ENCODE peak calls at places on chromosomes 2 and 18, in six cellular contexts. One of them, this sample, is unnamed.

GRCh38 chr2:158828378-158829136 is 33.4 kb downstream of the DAPL1 start:
- DNase-seq in right atrium auricular region: no peak
- DNase-seq in CD4-positive, CD25-positive, alpha-beta regulatory T cell: no peak
- DNase-seq in CD8-positive, alpha-beta memory T cell: no peak
- DNase-seq in cardiac muscle cell: no peak
- DNase-seq in hepatocyte: no peak
- DNase-seq in this sample: peak; percentile 70

GRCh38 chr18:75214766-75215515 is 4.3 kb downstream of the TSHZ1 start:
- DNase-seq in hepatocyte: peak; percentile 60
- DNase-seq in cardiac muscle cell: no peak
- DNase-seq in right atrium auricular region: no peak
- DNase-seq in CD4-positive, CD25-positive, alpha-beta regulatory T cell: no peak
- DNase-seq in CD8-positive, alpha-beta memory T cell: no peak
- DNase-seq in this sample: no peak

GRCh38 chr2:127664065-127664894 is 11.1 kb downstream of the LIMS2 start:
- DNase-seq in CD8-positive, alpha-beta memory T cell: no peak
- DNase-seq in cardiac muscle cell: no peak
- DNase-seq in right atrium auricular region: no peak
- DNase-seq in CD4-positive, CD25-positive, alpha-beta regulatory T cell: no peak
- DNase-seq in hepatocyte: no peak
- DNase-seq in this sample: no peak

GRCh38 chr2:160493227-160494028 is at the start of gene RBMS1:
- DNase-seq in right atrium auricular region: no peak
- DNase-seq in CD8-positive, alpha-beta memory T cell: peak; percentile 33
- DNase-seq in cardiac muscle cell: peak; percentile 85
- DNase-seq in hepatocyte: peak; percentile 83
- DNase-seq in CD4-positive, CD25-positive, alpha-beta regulatory T cell: peak; percentile 13
- DNase-seq in this sample: peak; percentile 49

GRCh38 chr2:151826737-151827157 is 1.5 kb downstream of the ARL5A start:
- DNase-seq in CD4-positive, CD25-positive, alpha-beta regulatory T cell: no peak
- DNase-seq in CD8-positive, alpha-beta memory T cell: no peak
- DNase-seq in right atrium auricular region: no peak
- DNase-seq in hepatocyte: no peak
- DNase-seq in cardiac muscle cell: peak; percentile 12
- DNase-seq in this sample: peak; percentile 34

GRCh38 chr2:236179653-236180500 is 11.7 kb upstream of the GBX2 start:
- DNase-seq in hepatocyte: no peak
- DNase-seq in right atrium auricular region: no peak
- DNase-seq in cardiac muscle cell: no peak
- DNase-seq in CD4-positive, CD25-positive, alpha-beta regulatory T cell: no peak
- DNase-seq in CD8-positive, alpha-beta memory T cell: no peak
- DNase-seq in this sample: no peak

GRCh38 chr2:8154270-8154669 is 527.6 kb upstream of the ID2 start:
- DNase-seq in cardiac muscle cell: no peak
- DNase-seq in CD8-positive, alpha-beta memory T cell: no peak
- DNase-seq in hepatocyte: no peak
- DNase-seq in right atrium auricular region: no peak
- DNase-seq in CD4-positive, CD25-positive, alpha-beta regulatory T cell: no peak
- DNase-seq in this sample: no peak

GRCh38 chr2:235132641-235133040 is 180.8 kb downstream of the SH3BP4 start:
- DNase-seq in hepatocyte: no peak
- DNase-seq in right atrium auricular region: no peak
- DNase-seq in CD4-positive, CD25-positive, alpha-beta regulatory T cell: no peak
- DNase-seq in cardiac muscle cell: no peak
- DNase-seq in CD8-positive, alpha-beta memory T cell: no peak
- DNase-seq in this sample: no peak

GRCh38 chr2:26630669-26631360 is 10.4 kb downstream of the CIB4 start:
- DNase-seq in right atrium auricular region: no peak
- DNase-seq in CD4-positive, CD25-positive, alpha-beta regulatory T cell: no peak
- DNase-seq in cardiac muscle cell: no peak
- DNase-seq in CD8-positive, alpha-beta memory T cell: no peak
- DNase-seq in hepatocyte: peak; percentile 65
- DNase-seq in this sample: no peak

GRCh38 chr18:45241982-45242565 is 373.2 kb upstream of the SLC14A2 start:
- DNase-seq in CD8-positive, alpha-beta memory T cell: no peak
- DNase-seq in CD4-positive, CD25-positive, alpha-beta regulatory T cell: no peak
- DNase-seq in hepatocyte: no peak
- DNase-seq in right atrium auricular region: no peak
- DNase-seq in cardiac muscle cell: no peak
- DNase-seq in this sample: no peak

GRCh38 chr2:85792783-85793441 is 39.1 kb downstream of the ATOH8 start:
- DNase-seq in right atrium auricular region: no peak
- DNase-seq in cardiac muscle cell: no peak
- DNase-seq in hepatocyte: no peak
- DNase-seq in CD8-positive, alpha-beta memory T cell: no peak
- DNase-seq in CD4-positive, CD25-positive, alpha-beta regulatory T cell: no peak
- DNase-seq in this sample: no peak

GRCh38 chr2:217905906-217906305 is 96.9 kb downstream of the TNS1 start:
- DNase-seq in right atrium auricular region: no peak
- DNase-seq in CD4-positive, CD25-positive, alpha-beta regulatory T cell: no peak
- DNase-seq in CD8-positive, alpha-beta memory T cell: no peak
- DNase-seq in cardiac muscle cell: no peak
- DNase-seq in hepatocyte: no peak
- DNase-seq in this sample: no peak

GRCh38 chr18:13500891-13501887 is 225.2 kb downstream of the FAM210A start:
- DNase-seq in CD8-positive, alpha-beta memory T cell: no peak
- DNase-seq in right atrium auricular region: peak; percentile 83
- DNase-seq in hepatocyte: peak; percentile 48
- DNase-seq in cardiac muscle cell: no peak
- DNase-seq in CD4-positive, CD25-positive, alpha-beta regulatory T cell: no peak
- DNase-seq in this sample: no peak

GRCh38 chr2:24076849-24077534 is 866 bp upstream of the SF3B6 start:
- DNase-seq in cardiac muscle cell: peak; percentile 24
- DNase-seq in CD8-positive, alpha-beta memory T cell: no peak
- DNase-seq in hepatocyte: peak; percentile 73
- DNase-seq in CD4-positive, CD25-positive, alpha-beta regulatory T cell: no peak
- DNase-seq in right atrium auricular region: no peak
- DNase-seq in this sample: no peak

GRCh38 chr18:32019251-32019943 is 772 bp downstream of the RNF125 start:
- DNase-seq in hepatocyte: peak; percentile 42
- DNase-seq in cardiac muscle cell: peak; percentile 49
- DNase-seq in CD4-positive, CD25-positive, alpha-beta regulatory T cell: peak; percentile 40
- DNase-seq in right atrium auricular region: no peak
- DNase-seq in CD8-positive, alpha-beta memory T cell: peak; percentile 42
- DNase-seq in this sample: peak; percentile 56

GRCh38 chr18:59881728-59882685 is 17.8 kb upstream of the PMAIP1 start:
- DNase-seq in CD4-positive, CD25-positive, alpha-beta regulatory T cell: no peak
- DNase-seq in right atrium auricular region: no peak
- DNase-seq in hepatocyte: peak; percentile 57
- DNase-seq in CD8-positive, alpha-beta memory T cell: no peak
- DNase-seq in cardiac muscle cell: peak; percentile 27
- DNase-seq in this sample: no peak

GRCh38 chr2:239278941-239279365 is 121.9 kb downstream of the HDAC4 start:
- DNase-seq in right atrium auricular region: no peak
- DNase-seq in hepatocyte: no peak
- DNase-seq in cardiac muscle cell: no peak
- DNase-seq in CD8-positive, alpha-beta memory T cell: no peak
- DNase-seq in CD4-positive, CD25-positive, alpha-beta regulatory T cell: no peak
- DNase-seq in this sample: no peak

GRCh38 chr2:234071664-234072063 is 21.2 kb downstream of the SPP2 start:
- DNase-seq in hepatocyte: no peak
- DNase-seq in cardiac muscle cell: no peak
- DNase-seq in CD4-positive, CD25-positive, alpha-beta regulatory T cell: no peak
- DNase-seq in right atrium auricular region: no peak
- DNase-seq in CD8-positive, alpha-beta memory T cell: no peak
- DNase-seq in this sample: no peak

GRCh38 chr2:16051046-16051489 is 110.7 kb downstream of the MYCN start:
- DNase-seq in CD8-positive, alpha-beta memory T cell: no peak
- DNase-seq in right atrium auricular region: no peak
- DNase-seq in hepatocyte: peak; percentile 73
- DNase-seq in CD4-positive, CD25-positive, alpha-beta regulatory T cell: no peak
- DNase-seq in cardiac muscle cell: no peak
- DNase-seq in this sample: no peak

GRCh38 chr2:195674491-195675226 is 17.6 kb downstream of the SLC39A10 start:
- DNase-seq in cardiac muscle cell: no peak
- DNase-seq in hepatocyte: no peak
- DNase-seq in CD8-positive, alpha-beta memory T cell: no peak
- DNase-seq in right atrium auricular region: no peak
- DNase-seq in CD4-positive, CD25-positive, alpha-beta regulatory T cell: no peak
- DNase-seq in this sample: no peak

GRCh38 chr2:64975232-64975791 is 13.9 kb upstream of the SLC1A4 start:
- DNase-seq in CD8-positive, alpha-beta memory T cell: no peak
- DNase-seq in hepatocyte: no peak
- DNase-seq in right atrium auricular region: peak; percentile 70
- DNase-seq in CD4-positive, CD25-positive, alpha-beta regulatory T cell: no peak
- DNase-seq in cardiac muscle cell: no peak
- DNase-seq in this sample: no peak

GRCh38 chr2:84959494-84960156 is 11.3 kb upstream of the KCMF1 start:
- DNase-seq in cardiac muscle cell: no peak
- DNase-seq in CD4-positive, CD25-positive, alpha-beta regulatory T cell: no peak
- DNase-seq in CD8-positive, alpha-beta memory T cell: no peak
- DNase-seq in hepatocyte: no peak
- DNase-seq in right atrium auricular region: no peak
- DNase-seq in this sample: peak; percentile 23

GRCh38 chr2:85277416-85278158 is 50.2 kb downstream of the TGOLN2 start:
- DNase-seq in right atrium auricular region: no peak
- DNase-seq in CD4-positive, CD25-positive, alpha-beta regulatory T cell: no peak
- DNase-seq in CD8-positive, alpha-beta memory T cell: no peak
- DNase-seq in cardiac muscle cell: peak; percentile 66
- DNase-seq in hepatocyte: peak; percentile 76
- DNase-seq in this sample: no peak

GRCh38 chr18:50675043-50675442 is 115.2 kb downstream of the MAPK4 start:
- DNase-seq in right atrium auricular region: no peak
- DNase-seq in CD4-positive, CD25-positive, alpha-beta regulatory T cell: no peak
- DNase-seq in hepatocyte: no peak
- DNase-seq in CD8-positive, alpha-beta memory T cell: no peak
- DNase-seq in cardiac muscle cell: peak; percentile 32
- DNase-seq in this sample: no peak

GRCh38 chr18:79937103-79937860 is 14.2 kb downstream of the SLC66A2 start:
- DNase-seq in CD4-positive, CD25-positive, alpha-beta regulatory T cell: no peak
- DNase-seq in right atrium auricular region: no peak
- DNase-seq in hepatocyte: no peak
- DNase-seq in CD8-positive, alpha-beta memory T cell: no peak
- DNase-seq in cardiac muscle cell: no peak
- DNase-seq in this sample: no peak

GRCh38 chr2:53896864-53897263 is 37.1 kb upstream of the GPR75 start:
- DNase-seq in cardiac muscle cell: no peak
- DNase-seq in hepatocyte: peak; percentile 41
- DNase-seq in right atrium auricular region: no peak
- DNase-seq in CD8-positive, alpha-beta memory T cell: no peak
- DNase-seq in CD4-positive, CD25-positive, alpha-beta regulatory T cell: no peak
- DNase-seq in this sample: no peak

GRCh38 chr2:133657591-133657990 is 89.3 kb upstream of the NCKAP5 start:
- DNase-seq in hepatocyte: no peak
- DNase-seq in CD4-positive, CD25-positive, alpha-beta regulatory T cell: no peak
- DNase-seq in right atrium auricular region: no peak
- DNase-seq in CD8-positive, alpha-beta memory T cell: no peak
- DNase-seq in cardiac muscle cell: no peak
- DNase-seq in this sample: no peak

GRCh38 chr18:6155707-6156106 is 259.0 kb downstream of the L3MBTL4 start:
- DNase-seq in hepatocyte: no peak
- DNase-seq in CD8-positive, alpha-beta memory T cell: no peak
- DNase-seq in CD4-positive, CD25-positive, alpha-beta regulatory T cell: no peak
- DNase-seq in right atrium auricular region: no peak
- DNase-seq in cardiac muscle cell: no peak
- DNase-seq in this sample: no peak

GRCh38 chr18:6731197-6731596 is 1.7 kb downstream of the ARHGAP28 start:
- DNase-seq in right atrium auricular region: no peak
- DNase-seq in hepatocyte: peak; percentile 32
- DNase-seq in CD8-positive, alpha-beta memory T cell: no peak
- DNase-seq in cardiac muscle cell: no peak
- DNase-seq in CD4-positive, CD25-positive, alpha-beta regulatory T cell: no peak
- DNase-seq in this sample: no peak

GRCh38 chr2:96970910-96971309 is 15.5 kb downstream of the FAM178B start:
- DNase-seq in CD4-positive, CD25-positive, alpha-beta regulatory T cell: no peak
- DNase-seq in CD8-positive, alpha-beta memory T cell: no peak
- DNase-seq in right atrium auricular region: no peak
- DNase-seq in cardiac muscle cell: no peak
- DNase-seq in hepatocyte: no peak
- DNase-seq in this sample: no peak

DNA sequence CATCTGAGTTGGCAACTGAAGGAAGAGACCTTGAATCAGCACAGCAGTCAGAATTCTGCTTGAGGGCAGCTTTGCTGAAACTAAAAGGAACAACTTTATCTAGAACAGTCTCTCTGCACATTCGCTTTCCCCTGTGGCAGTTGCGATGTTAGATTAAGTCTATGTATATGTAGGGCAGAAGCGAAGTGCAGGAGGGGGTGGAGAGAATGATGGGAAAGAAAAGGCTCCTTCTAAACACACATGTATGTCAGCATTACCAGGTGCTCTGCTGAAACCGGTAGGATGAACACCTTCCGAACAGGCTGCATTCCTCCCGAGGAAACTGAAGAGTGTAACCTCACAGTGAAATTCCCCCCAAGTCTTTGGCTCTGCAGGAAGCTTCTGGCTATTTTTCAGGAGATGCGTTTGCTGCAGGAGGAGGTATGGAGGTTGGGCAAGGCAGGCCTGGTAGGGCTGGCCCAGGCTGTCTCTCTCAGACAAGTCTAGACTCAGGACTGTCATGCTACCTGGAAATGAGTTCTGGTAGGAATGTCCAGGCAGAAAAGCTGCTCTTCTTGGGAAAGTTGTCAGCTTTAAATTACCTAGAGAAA is 70.0 kb upstream of the ATL2 start:
- DNase-seq in CD8-positive, alpha-beta memory T cell: no peak
- DNase-seq in CD4-positive, CD25-positive, alpha-beta regulatory T cell: no peak
- DNase-seq in hepatocyte: no peak
- DNase-seq in right atrium auricular region: no peak
- DNase-seq in cardiac muscle cell: no peak
- DNase-seq in this sample: no peak
- H3K4me3 ChIP-seq in CD8-positive, alpha-beta memory T cell: no peak overlapping the region
- H3K4me3 ChIP-seq in CD4-positive, CD25-positive, alpha-beta regulatory T cell: no peak overlapping the region
- H3K4me3 ChIP-seq in hepatocyte: no peak overlapping the region
- H3K4me3 ChIP-seq in right atrium auricular region: no peak overlapping the region
- H3K4me3 ChIP-seq in cardiac muscle cell: no peak overlapping the region
- H3K4me3 ChIP-seq in this sample: no peak overlapping the region

DNA sequence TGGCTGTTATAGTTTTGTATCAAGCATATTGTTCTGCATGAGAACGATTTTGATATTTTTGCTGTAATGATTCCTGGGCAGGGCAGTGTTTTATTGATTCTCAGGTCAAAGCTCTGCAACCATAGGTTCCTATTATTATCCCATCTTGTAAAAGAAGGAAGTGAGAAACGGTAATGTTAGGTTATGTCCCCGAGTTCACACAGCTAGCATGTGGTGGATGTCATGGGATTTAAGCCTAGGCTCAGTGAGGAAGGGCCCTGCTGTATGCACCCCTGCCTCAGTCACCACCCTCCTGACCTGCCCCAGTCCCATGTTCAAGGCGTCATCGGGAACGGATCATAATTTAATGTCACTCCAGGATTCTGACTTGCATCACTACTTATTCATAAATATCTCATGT is 10.7 kb downstream of the ACP1 start:
- DNase-seq in CD4-positive, CD25-positive, alpha-beta regulatory T cell: no peak
- DNase-seq in CD8-positive, alpha-beta memory T cell: no peak
- DNase-seq in cardiac muscle cell: no peak
- DNase-seq in hepatocyte: no peak
- DNase-seq in right atrium auricular region: no peak
- DNase-seq in this sample: no peak
- H3K36me3 ChIP-seq in CD4-positive, CD25-positive, alpha-beta regulatory T cell: peaks cover 91% of the 10 kb centered on the region
- H3K36me3 ChIP-seq in CD8-positive, alpha-beta memory T cell: peaks cover 64% of the 10 kb centered on the region
- H3K36me3 ChIP-seq in cardiac muscle cell: peaks cover 41% of the 10 kb centered on the region
- H3K36me3 ChIP-seq in hepatocyte: no peaks in the 10 kb centered on the region
- H3K36me3 ChIP-seq in right atrium auricular region: peaks cover 49% of the 10 kb centered on the region
- H3K36me3 ChIP-seq in this sample: peaks cover 62% of the 10 kb centered on the region

GRCh38 chr18:73163236-73163635 is 295.4 kb upstream of the NETO1 start:
- DNase-seq in CD8-positive, alpha-beta memory T cell: no peak
- DNase-seq in cardiac muscle cell: no peak
- DNase-seq in CD4-positive, CD25-positive, alpha-beta regulatory T cell: no peak
- DNase-seq in right atrium auricular region: no peak
- DNase-seq in hepatocyte: no peak
- DNase-seq in this sample: no peak
- H3K27me3 ChIP-seq in CD8-positive, alpha-beta memory T cell: no peaks in the 10 kb centered on the region
- H3K27me3 ChIP-seq in cardiac muscle cell: no peaks in the 10 kb centered on the region
- H3K27me3 ChIP-seq in CD4-positive, CD25-positive, alpha-beta regulatory T cell: no peaks in the 10 kb centered on the region
- H3K27me3 ChIP-seq in right atrium auricular region: no peaks in the 10 kb centered on the region
- H3K27me3 ChIP-seq in hepatocyte: no peaks in the 10 kb centered on the region
- H3K27me3 ChIP-seq in this sample: no peaks in the 10 kb centered on the region

GRCh38 chr2:94869131-94869530 is 2.1 kb upstream of the TEKT4 start:
- DNase-seq in CD4-positive, CD25-positive, alpha-beta regulatory T cell: no peak
- DNase-seq in cardiac muscle cell: no peak
- DNase-seq in right atrium auricular region: no peak
- DNase-seq in hepatocyte: no peak
- DNase-seq in CD8-positive, alpha-beta memory T cell: no peak
- DNase-seq in this sample: no peak
- H3K4me3 ChIP-seq in CD4-positive, CD25-positive, alpha-beta regulatory T cell: no peak overlapping the region
- H3K4me3 ChIP-seq in cardiac muscle cell: no peak overlapping the region
- H3K4me3 ChIP-seq in right atrium auricular region: no peak overlapping the region
- H3K4me3 ChIP-seq in hepatocyte: no peak overlapping the region
- H3K4me3 ChIP-seq in CD8-positive, alpha-beta memory T cell: no peak overlapping the region
- H3K4me3 ChIP-seq in this sample: no peak overlapping the region